ENCODE peak calls at places on chromosomes 1 and 21, in six cellular contexts. One of them, this sample, is unnamed.

GRCh38 chr1:246503341-246503740 is 3.7 kb downstream of the SMYD3 start:
- DNase-seq in hepatocyte: no peak
- DNase-seq in neural progenitor cell: no peak
- DNase-seq in brain microvascular endothelial cell: no peak
- DNase-seq in heart right ventricle: no peak
- DNase-seq in A549: no peak
- DNase-seq in this sample: no peak

GRCh38 chr1:204065174-204065985 is 7.5 kb upstream of the SOX13 start:
- DNase-seq in A549: no peak
- DNase-seq in hepatocyte: no peak
- DNase-seq in brain microvascular endothelial cell: no peak
- DNase-seq in heart right ventricle: peak
- DNase-seq in neural progenitor cell: peak
- DNase-seq in this sample: peak

GRCh38 chr1:26295194-26296138 is 11.0 kb downstream of the UBXN11 start:
- DNase-seq in neural progenitor cell: no peak
- DNase-seq in brain microvascular endothelial cell: no peak
- DNase-seq in hepatocyte: no peak
- DNase-seq in A549: no peak
- DNase-seq in heart right ventricle: no peak
- DNase-seq in this sample: no peak

GRCh38 chr1:212559929-212560328 is 48.6 kb upstream of the ATF3 start:
- DNase-seq in A549: no peak
- DNase-seq in heart right ventricle: no peak
- DNase-seq in neural progenitor cell: no peak
- DNase-seq in brain microvascular endothelial cell: no peak
- DNase-seq in hepatocyte: no peak
- DNase-seq in this sample: no peak

GRCh38 chr1:190436615-190437014 is 41.0 kb downstream of the BRINP3 start:
- DNase-seq in brain microvascular endothelial cell: peak
- DNase-seq in A549: peak
- DNase-seq in hepatocyte: no peak
- DNase-seq in neural progenitor cell: no peak
- DNase-seq in heart right ventricle: no peak
- DNase-seq in this sample: peak

GRCh38 chr21:45362748-45363145 is 42.2 kb upstream of the COL18A1 start:
- DNase-seq in heart right ventricle: peak
- DNase-seq in hepatocyte: no peak
- DNase-seq in brain microvascular endothelial cell: no peak
- DNase-seq in A549: no peak
- DNase-seq in neural progenitor cell: no peak
- DNase-seq in this sample: no peak

GRCh38 chr1:6003568-6004411 is 11.6 kb upstream of the NPHP4 start:
- DNase-seq in neural progenitor cell: peak
- DNase-seq in heart right ventricle: no peak
- DNase-seq in hepatocyte: no peak
- DNase-seq in brain microvascular endothelial cell: no peak
- DNase-seq in A549: no peak
- DNase-seq in this sample: no peak

GRCh38 chr1:110196917-110197782 is 13.0 kb upstream of the KCNC4 start:
- DNase-seq in A549: peak
- DNase-seq in brain microvascular endothelial cell: peak
- DNase-seq in neural progenitor cell: peak
- DNase-seq in hepatocyte: peak
- DNase-seq in heart right ventricle: no peak
- DNase-seq in this sample: peak

GRCh38 chr1:234149217-234149616 is 224.0 kb upstream of the COA6 start:
- DNase-seq in heart right ventricle: no peak
- DNase-seq in neural progenitor cell: no peak
- DNase-seq in A549: no peak
- DNase-seq in brain microvascular endothelial cell: no peak
- DNase-seq in hepatocyte: no peak
- DNase-seq in this sample: peak

GRCh38 chr1:22442212-22442894 is 9.3 kb upstream of the ZBTB40 start:
- DNase-seq in A549: no peak
- DNase-seq in neural progenitor cell: no peak
- DNase-seq in heart right ventricle: no peak
- DNase-seq in brain microvascular endothelial cell: no peak
- DNase-seq in hepatocyte: no peak
- DNase-seq in this sample: no peak

GRCh38 chr1:11178021-11179015 is 10.8 kb upstream of the ANGPTL7 start:
- DNase-seq in heart right ventricle: no peak
- DNase-seq in neural progenitor cell: no peak
- DNase-seq in hepatocyte: no peak
- DNase-seq in brain microvascular endothelial cell: no peak
- DNase-seq in A549: no peak
- DNase-seq in this sample: no peak

DNA sequence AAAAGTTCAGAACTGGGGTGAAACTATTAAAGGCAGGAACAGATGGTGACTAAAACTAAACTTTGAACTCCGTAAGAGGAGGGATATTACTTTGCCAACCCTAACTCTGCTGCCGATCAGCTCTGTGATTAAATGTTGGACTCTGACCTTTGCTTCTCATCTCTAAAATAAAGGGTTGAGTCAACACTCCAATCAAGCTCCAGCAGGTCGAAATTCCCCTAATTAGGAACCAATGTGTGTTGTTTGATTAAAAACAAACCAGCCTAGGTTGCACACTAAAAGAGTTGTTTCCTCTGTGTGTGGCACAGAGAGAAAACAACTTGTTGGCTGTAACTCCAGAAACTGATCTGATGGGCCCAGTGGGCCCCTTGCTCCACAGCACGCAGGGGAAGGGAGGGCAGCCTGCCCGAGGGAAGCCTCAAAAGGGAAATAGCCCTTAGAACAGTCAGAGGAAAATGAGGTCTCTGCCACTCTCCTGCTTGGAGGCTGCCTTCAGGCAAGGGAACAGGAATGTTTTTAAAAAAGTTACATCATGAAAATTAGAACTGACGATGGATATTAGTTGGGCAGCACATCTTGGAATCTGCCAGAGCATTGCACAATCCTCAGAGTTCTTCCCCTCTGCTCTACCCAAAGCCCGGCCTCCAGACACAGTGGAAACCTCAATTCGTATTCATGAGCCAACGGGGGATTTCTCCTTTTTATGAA is 69.3 kb downstream of the KCTD3 start:
- DNase-seq in hepatocyte: peak
- DNase-seq in heart right ventricle: no peak
- DNase-seq in neural progenitor cell: no peak
- DNase-seq in A549: no peak
- DNase-seq in brain microvascular endothelial cell: no peak
- DNase-seq in this sample: no peak
- H3K4me3 ChIP-seq in hepatocyte: no peak
- H3K4me3 ChIP-seq in heart right ventricle: no peak
- H3K4me3 ChIP-seq in neural progenitor cell: no peak
- H3K4me3 ChIP-seq in A549: no peak
- H3K4me3 ChIP-seq in brain microvascular endothelial cell: no peak
- H3K4me3 ChIP-seq in this sample: no peak

GRCh38 chr1:168381850-168382249 is 101.2 kb downstream of the TBX19 start:
- DNase-seq in A549: no peak
- DNase-seq in neural progenitor cell: no peak
- DNase-seq in brain microvascular endothelial cell: no peak
- DNase-seq in hepatocyte: no peak
- DNase-seq in heart right ventricle: no peak
- DNase-seq in this sample: no peak
- TF ChIP-seq CTCF in A549: no peak
- TF ChIP-seq CTCF in neural progenitor cell: peak
- TF ChIP-seq CTCF in brain microvascular endothelial cell: no peak
- TF ChIP-seq CTCF in hepatocyte: peak
- TF ChIP-seq CTCF in heart right ventricle: no peak
- TF ChIP-seq CTCF in this sample: no peak

GRCh38 chr1:184861755-184862336 is 107.2 kb upstream of the EDEM3 start:
- DNase-seq in neural progenitor cell: no peak
- DNase-seq in hepatocyte: no peak
- DNase-seq in brain microvascular endothelial cell: no peak
- DNase-seq in heart right ventricle: no peak
- DNase-seq in A549: no peak
- DNase-seq in this sample: no peak

GRCh38 chr1:184860535-184860934 is 105.9 kb upstream of the EDEM3 start:
- DNase-seq in neural progenitor cell: no peak
- DNase-seq in brain microvascular endothelial cell: no peak
- DNase-seq in A549: no peak
- DNase-seq in heart right ventricle: no peak
- DNase-seq in hepatocyte: no peak
- DNase-seq in this sample: no peak

GRCh38 chr1:184858288-184858687 is 103.6 kb upstream of the EDEM3 start:
- DNase-seq in heart right ventricle: no peak
- DNase-seq in hepatocyte: no peak
- DNase-seq in neural progenitor cell: no peak
- DNase-seq in brain microvascular endothelial cell: no peak
- DNase-seq in A549: no peak
- DNase-seq in this sample: no peak

GRCh38 chr1:184860985-184861754 is 106.5 kb upstream of the EDEM3 start:
- DNase-seq in brain microvascular endothelial cell: no peak
- DNase-seq in A549: no peak
- DNase-seq in neural progenitor cell: no peak
- DNase-seq in hepatocyte: no peak
- DNase-seq in heart right ventricle: no peak
- DNase-seq in this sample: no peak

DNA sequence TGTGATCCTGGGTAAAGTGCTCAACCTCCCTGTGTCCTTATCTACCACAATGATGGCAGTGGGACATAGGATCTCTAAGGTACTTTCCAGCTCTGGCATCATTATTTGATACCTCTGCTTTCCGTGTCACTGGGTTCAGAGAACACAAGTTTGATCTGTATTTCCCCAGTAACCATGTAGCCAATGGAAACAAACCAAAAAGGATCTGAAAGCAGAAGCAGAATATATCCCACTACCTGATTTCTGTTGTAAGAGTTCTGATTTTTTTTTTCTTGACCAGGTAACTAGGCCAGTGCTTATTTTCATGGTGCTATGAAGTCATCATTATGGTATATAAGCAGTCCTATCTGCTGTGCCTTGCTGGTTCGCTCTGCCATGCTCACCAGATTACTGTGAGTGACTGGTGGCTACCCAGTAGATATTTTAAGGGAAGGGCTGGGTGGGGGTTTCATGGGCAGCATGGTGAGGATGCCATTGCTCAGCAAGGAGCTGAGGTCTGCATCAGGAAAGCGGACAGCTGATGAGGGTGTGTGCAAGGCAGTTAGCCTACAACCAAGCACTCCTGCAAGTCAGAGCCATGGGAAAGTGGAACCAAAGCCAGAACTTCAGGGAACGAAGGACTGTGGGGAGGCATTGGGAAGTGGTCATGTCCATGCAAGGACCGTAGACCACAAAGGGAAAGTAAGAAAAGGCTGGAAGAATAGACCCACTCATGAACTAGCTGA is 104.9 kb upstream of the EDEM3 start:
- DNase-seq in hepatocyte: no peak
- DNase-seq in neural progenitor cell: no peak
- DNase-seq in brain microvascular endothelial cell: no peak
- DNase-seq in A549: no peak
- DNase-seq in heart right ventricle: no peak
- DNase-seq in this sample: no peak
- H3K4me3 ChIP-seq in hepatocyte: no peak
- H3K4me3 ChIP-seq in neural progenitor cell: no peak
- H3K4me3 ChIP-seq in brain microvascular endothelial cell: no peak
- H3K4me3 ChIP-seq in A549: no peak
- H3K4me3 ChIP-seq in heart right ventricle: no peak
- H3K4me3 ChIP-seq in this sample: no peak

GRCh38 chr1:92298213-92298572 is 594 bp downstream of the GLMN start:
- DNase-seq in A549: no peak
- DNase-seq in hepatocyte: peak
- DNase-seq in brain microvascular endothelial cell: no peak
- DNase-seq in neural progenitor cell: no peak
- DNase-seq in heart right ventricle: no peak
- DNase-seq in this sample: no peak
- TF ChIP-seq CTCF in A549: peak
- TF ChIP-seq CTCF in hepatocyte: peak
- TF ChIP-seq CTCF in brain microvascular endothelial cell: no peak
- TF ChIP-seq CTCF in neural progenitor cell: no peak
- TF ChIP-seq CTCF in heart right ventricle: no peak
- TF ChIP-seq CTCF in this sample: no peak

DNA sequence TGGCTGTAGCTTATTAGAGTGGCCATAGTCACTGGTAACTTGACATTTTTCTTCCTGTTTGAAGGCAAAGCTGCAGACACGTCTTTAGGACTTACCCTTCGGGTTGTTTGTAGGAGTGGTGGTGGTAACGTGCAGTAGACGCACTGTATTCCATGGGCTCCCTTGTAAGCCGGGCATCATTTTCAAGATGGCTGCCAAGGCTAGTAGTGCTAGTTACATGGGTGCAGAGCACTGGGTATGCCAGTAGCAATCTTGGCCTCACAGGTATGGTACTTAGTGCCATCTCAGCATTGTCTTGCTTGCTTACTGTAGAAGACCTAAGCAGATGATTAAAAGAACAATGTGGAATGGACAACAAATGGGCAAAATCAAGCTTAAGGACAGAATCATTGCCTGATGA is 1.9 kb downstream of the YBX1 start:
- DNase-seq in heart right ventricle: no peak
- DNase-seq in A549: no peak
- DNase-seq in neural progenitor cell: peak
- DNase-seq in brain microvascular endothelial cell: no peak
- DNase-seq in hepatocyte: no peak
- DNase-seq in this sample: no peak
- H3K4me3 ChIP-seq in heart right ventricle: peak
- H3K4me3 ChIP-seq in A549: peak
- H3K4me3 ChIP-seq in neural progenitor cell: peak
- H3K4me3 ChIP-seq in brain microvascular endothelial cell: peak
- H3K4me3 ChIP-seq in hepatocyte: peak
- H3K4me3 ChIP-seq in this sample: peak

GRCh38 chr1:153493343-153493960 is 33.0 kb upstream of the S100A7 start:
- DNase-seq in hepatocyte: no peak
- DNase-seq in heart right ventricle: no peak
- DNase-seq in neural progenitor cell: no peak
- DNase-seq in A549: no peak
- DNase-seq in brain microvascular endothelial cell: no peak
- DNase-seq in this sample: no peak
- TF ChIP-seq CTCF in hepatocyte: no peak
- TF ChIP-seq CTCF in heart right ventricle: no peak
- TF ChIP-seq CTCF in neural progenitor cell: no peak
- TF ChIP-seq CTCF in A549: no peak
- TF ChIP-seq CTCF in brain microvascular endothelial cell: no peak
- TF ChIP-seq CTCF in this sample: no peak

This sample was measured in astrocyte of the spinal cord.